ENCODE peak calls at places on chromosome 22, in nine cellular contexts. One of them, this sample, is unnamed.

GRCh38 chr22:44676441-44677298 is 25.3 kb upstream of the PRR5 start:
- DNase-seq in transverse colon: peak; percentile 77
- DNase-seq in right lobe of liver: no peak
- DNase-seq in left lung: peak; percentile 49
- DNase-seq in CD8-positive, alpha-beta memory T cell: no peak
- DNase-seq in stomach: peak; percentile 50
- DNase-seq in thoracic aorta: no peak
- DNase-seq in left ventricle myocardium inferior: no peak
- DNase-seq in HCT116: no peak
- DNase-seq in this sample: no peak

GRCh38 chr22:20918663-20919220 is 1.5 kb downstream of the CRKL start:
- DNase-seq in transverse colon: no peak
- DNase-seq in right lobe of liver: peak; percentile 66
- DNase-seq in left lung: no peak
- DNase-seq in CD8-positive, alpha-beta memory T cell: no peak
- DNase-seq in stomach: no peak
- DNase-seq in thoracic aorta: no peak
- DNase-seq in left ventricle myocardium inferior: no peak
- DNase-seq in HCT116: no peak
- DNase-seq in this sample: no peak

GRCh38 chr22:41401781-41402648 is 20.3 kb downstream of the TEF start:
- DNase-seq in transverse colon: peak; percentile 87
- DNase-seq in right lobe of liver: peak; percentile 93
- DNase-seq in left lung: peak; percentile 82
- DNase-seq in CD8-positive, alpha-beta memory T cell: no peak
- DNase-seq in stomach: peak; percentile 95
- DNase-seq in thoracic aorta: no peak
- DNase-seq in left ventricle myocardium inferior: peak; percentile 81
- DNase-seq in HCT116: no peak
- DNase-seq in this sample: no peak

GRCh38 chr22:46959369-46959768 is 196.9 kb downstream of the TBC1D22A start:
- DNase-seq in transverse colon: no peak
- DNase-seq in right lobe of liver: no peak
- DNase-seq in left lung: no peak
- DNase-seq in CD8-positive, alpha-beta memory T cell: no peak
- DNase-seq in stomach: no peak
- DNase-seq in thoracic aorta: no peak
- DNase-seq in left ventricle myocardium inferior: no peak
- DNase-seq in HCT116: no peak
- DNase-seq in this sample: no peak

GRCh38 chr22:41217553-41218157 is 12.5 kb downstream of the L3MBTL2 start:
- DNase-seq in transverse colon: peak; percentile 56
- DNase-seq in right lobe of liver: no peak
- DNase-seq in left lung: no peak
- DNase-seq in CD8-positive, alpha-beta memory T cell: peak; percentile 25
- DNase-seq in stomach: peak; percentile 42
- DNase-seq in thoracic aorta: no peak
- DNase-seq in left ventricle myocardium inferior: peak; percentile 80
- DNase-seq in HCT116: no peak
- DNase-seq in this sample: no peak

GRCh38 chr22:38347944-38348750 is 30.9 kb upstream of the CSNK1E start:
- DNase-seq in transverse colon: peak; percentile 32
- DNase-seq in right lobe of liver: no peak
- DNase-seq in left lung: no peak
- DNase-seq in CD8-positive, alpha-beta memory T cell: no peak
- DNase-seq in stomach: peak; percentile 17
- DNase-seq in thoracic aorta: no peak
- DNase-seq in left ventricle myocardium inferior: no peak
- DNase-seq in HCT116: no peak
- DNase-seq in this sample: no peak

GRCh38 chr22:25752615-25753214 is 10.7 kb downstream of the MYO18B start:
- DNase-seq in transverse colon: no peak
- DNase-seq in right lobe of liver: no peak
- DNase-seq in left lung: peak; percentile 76
- DNase-seq in CD8-positive, alpha-beta memory T cell: no peak
- DNase-seq in stomach: no peak
- DNase-seq in thoracic aorta: no peak
- DNase-seq in left ventricle myocardium inferior: no peak
- DNase-seq in HCT116: no peak
- DNase-seq in this sample: no peak

GRCh38 chr22:40215266-40215665 is 37.5 kb downstream of the TNRC6B start:
- DNase-seq in transverse colon: no peak
- DNase-seq in right lobe of liver: no peak
- DNase-seq in left lung: no peak
- DNase-seq in CD8-positive, alpha-beta memory T cell: no peak
- DNase-seq in stomach: peak; percentile 28
- DNase-seq in thoracic aorta: no peak
- DNase-seq in left ventricle myocardium inferior: peak; percentile 28
- DNase-seq in HCT116: no peak
- DNase-seq in this sample: no peak

GRCh38 chr22:34975721-34976120 is 90.2 kb upstream of the ISX start:
- DNase-seq in transverse colon: no peak
- DNase-seq in right lobe of liver: no peak
- DNase-seq in left lung: no peak
- DNase-seq in CD8-positive, alpha-beta memory T cell: no peak
- DNase-seq in stomach: no peak
- DNase-seq in thoracic aorta: no peak
- DNase-seq in left ventricle myocardium inferior: no peak
- DNase-seq in HCT116: no peak
- DNase-seq in this sample: no peak

GRCh38 chr22:42154731-42155543 is 24.3 kb upstream of the CYP2D6 start:
- DNase-seq in transverse colon: no peak
- DNase-seq in right lobe of liver: peak; percentile 73
- DNase-seq in left lung: no peak
- DNase-seq in CD8-positive, alpha-beta memory T cell: no peak
- DNase-seq in stomach: no peak
- DNase-seq in thoracic aorta: no peak
- DNase-seq in left ventricle myocardium inferior: no peak
- DNase-seq in HCT116: no peak
- DNase-seq in this sample: no peak

GRCh38 chr22:45381348-45381747 is 32.1 kb downstream of the SMC1B start:
- DNase-seq in transverse colon: no peak
- DNase-seq in right lobe of liver: no peak
- DNase-seq in left lung: no peak
- DNase-seq in CD8-positive, alpha-beta memory T cell: no peak
- DNase-seq in stomach: no peak
- DNase-seq in thoracic aorta: no peak
- DNase-seq in left ventricle myocardium inferior: no peak
- DNase-seq in HCT116: no peak
- DNase-seq in this sample: no peak

GRCh38 chr22:30238136-30238535 is 8.4 kb downstream of the LIF start:
- DNase-seq in transverse colon: no peak
- DNase-seq in right lobe of liver: no peak
- DNase-seq in left lung: no peak
- DNase-seq in CD8-positive, alpha-beta memory T cell: no peak
- DNase-seq in stomach: no peak
- DNase-seq in thoracic aorta: no peak
- DNase-seq in left ventricle myocardium inferior: no peak
- DNase-seq in HCT116: no peak
- DNase-seq in this sample: no peak

GRCh38 chr22:40463017-40463631 is 92.7 kb downstream of the SGSM3 start:
- DNase-seq in transverse colon: peak; percentile 27
- DNase-seq in right lobe of liver: no peak
- DNase-seq in left lung: no peak
- DNase-seq in CD8-positive, alpha-beta memory T cell: peak; percentile 57
- DNase-seq in stomach: no peak
- DNase-seq in thoracic aorta: no peak
- DNase-seq in left ventricle myocardium inferior: no peak
- DNase-seq in HCT116: no peak
- DNase-seq in this sample: no peak

GRCh38 chr22:44682556-44683168 is 19.3 kb upstream of the PRR5 start:
- DNase-seq in transverse colon: no peak
- DNase-seq in right lobe of liver: no peak
- DNase-seq in left lung: no peak
- DNase-seq in CD8-positive, alpha-beta memory T cell: no peak
- DNase-seq in stomach: no peak
- DNase-seq in thoracic aorta: no peak
- DNase-seq in left ventricle myocardium inferior: no peak
- DNase-seq in HCT116: no peak
- DNase-seq in this sample: no peak

GRCh38 chr22:22410121-22410520 is 98.4 kb downstream of the ZNF280B start:
- DNase-seq in transverse colon: peak; percentile 48
- DNase-seq in right lobe of liver: no peak
- DNase-seq in left lung: peak; percentile 78
- DNase-seq in CD8-positive, alpha-beta memory T cell: no peak
- DNase-seq in stomach: no peak
- DNase-seq in thoracic aorta: no peak
- DNase-seq in left ventricle myocardium inferior: peak; percentile 76
- DNase-seq in HCT116: no peak
- DNase-seq in this sample: no peak

GRCh38 chr22:29871684-29872083 is 11.3 kb upstream of the MTMR3 start:
- DNase-seq in transverse colon: no peak
- DNase-seq in right lobe of liver: peak; percentile 29
- DNase-seq in left lung: no peak
- DNase-seq in CD8-positive, alpha-beta memory T cell: no peak
- DNase-seq in stomach: no peak
- DNase-seq in thoracic aorta: no peak
- DNase-seq in left ventricle myocardium inferior: no peak
- DNase-seq in HCT116: no peak
- DNase-seq in this sample: no peak

GRCh38 chr22:33921576-33922181 is 1.4 kb upstream of the LARGE1 start:
- DNase-seq in transverse colon: peak; percentile 59
- DNase-seq in right lobe of liver: peak; percentile 76
- DNase-seq in left lung: peak; percentile 83
- DNase-seq in CD8-positive, alpha-beta memory T cell: peak; percentile 19
- DNase-seq in stomach: peak; percentile 64
- DNase-seq in thoracic aorta: no peak
- DNase-seq in left ventricle myocardium inferior: peak; percentile 68
- DNase-seq in HCT116: no peak
- DNase-seq in this sample: no peak

GRCh38 chr22:48488611-48489456 is 1338.8 kb downstream of the BRD1 start:
- DNase-seq in transverse colon: no peak
- DNase-seq in right lobe of liver: peak; percentile 35
- DNase-seq in left lung: peak; percentile 65
- DNase-seq in CD8-positive, alpha-beta memory T cell: no peak
- DNase-seq in stomach: no peak
- DNase-seq in thoracic aorta: no peak
- DNase-seq in left ventricle myocardium inferior: no peak
- DNase-seq in HCT116: no peak
- DNase-seq in this sample: no peak

DNA sequence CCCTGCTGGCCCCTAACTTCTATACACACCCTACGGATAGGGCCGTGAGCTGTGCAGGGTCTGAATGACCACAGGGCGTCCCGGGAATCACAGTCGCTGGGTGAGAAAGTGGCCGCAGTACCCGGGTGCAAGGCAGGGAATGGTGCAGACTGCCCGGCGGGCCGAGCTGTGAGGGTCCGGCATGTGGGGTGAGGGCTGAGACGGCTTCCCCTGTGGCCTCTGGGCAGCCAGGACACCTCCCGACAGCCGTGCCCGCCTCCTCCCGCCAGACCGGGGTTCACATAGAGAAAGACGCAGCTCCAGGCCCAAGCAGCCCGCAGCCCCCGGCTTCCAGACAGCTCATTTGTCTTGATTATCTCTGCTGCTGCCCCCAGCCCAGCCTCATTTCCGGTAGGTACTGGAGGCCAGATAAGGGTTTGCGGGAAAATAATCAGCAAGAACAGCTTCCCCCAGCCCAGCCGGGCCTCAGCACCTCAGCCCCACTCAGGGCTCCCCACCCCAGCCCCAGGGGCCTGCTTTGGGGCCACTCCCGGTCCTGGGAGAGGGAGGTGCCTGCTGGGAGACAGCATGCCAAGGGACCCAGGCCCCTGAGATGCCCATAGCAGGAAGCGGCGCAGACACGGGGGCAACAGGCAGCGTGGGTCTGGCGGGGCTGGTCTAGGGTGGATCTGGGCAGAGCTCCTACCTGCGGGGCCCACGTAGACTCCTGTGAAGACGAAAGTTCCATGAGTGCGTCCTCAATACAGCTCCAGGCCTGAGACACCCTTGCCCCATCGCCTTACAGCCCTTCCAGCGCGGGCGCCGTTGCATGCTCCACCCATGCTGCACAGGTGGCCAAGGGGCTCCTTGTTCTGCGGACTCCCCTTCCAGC is 123.1 kb downstream of the BRD1 start:
- DNase-seq in transverse colon: no peak
- DNase-seq in right lobe of liver: no peak
- DNase-seq in left lung: peak; percentile 64
- DNase-seq in CD8-positive, alpha-beta memory T cell: no peak
- DNase-seq in stomach: no peak
- DNase-seq in thoracic aorta: no peak
- DNase-seq in left ventricle myocardium inferior: no peak
- DNase-seq in HCT116: no peak
- DNase-seq in this sample: no peak
- H3K27me3 ChIP-seq in transverse colon: peaks cover 51% of the 10 kb centered on the region
- H3K27me3 ChIP-seq in right lobe of liver: no peaks in the 10 kb centered on the region
- H3K27me3 ChIP-seq in left lung: peaks cover 28% of the 10 kb centered on the region
- H3K27me3 ChIP-seq in CD8-positive, alpha-beta memory T cell: peaks cover 3% of the 10 kb centered on the region
- H3K27me3 ChIP-seq in stomach: peaks cover 79% of the 10 kb centered on the region
- H3K27me3 ChIP-seq in thoracic aorta: no peaks in the 10 kb centered on the region
- H3K27me3 ChIP-seq in left ventricle myocardium inferior: peaks cover 75% of the 10 kb centered on the region
- H3K27me3 ChIP-seq in HCT116: peaks cover 10% of the 10 kb centered on the region
- H3K27me3 ChIP-seq in this sample: no peaks in the 10 kb centered on the region

GRCh38 chr22:17919276-17920144 is 104.9 kb downstream of the MICAL3 start:
- DNase-seq in transverse colon: no peak
- DNase-seq in right lobe of liver: no peak
- DNase-seq in left lung: no peak
- DNase-seq in CD8-positive, alpha-beta memory T cell: no peak
- DNase-seq in stomach: no peak
- DNase-seq in thoracic aorta: no peak
- DNase-seq in left ventricle myocardium inferior: peak; percentile 63
- DNase-seq in HCT116: no peak
- DNase-seq in this sample: no peak
- H3K4me1 ChIP-seq in transverse colon: peaks cover 71% of the 10 kb centered on the region
- H3K4me1 ChIP-seq in right lobe of liver: peaks cover 4% of the 10 kb centered on the region
- H3K4me1 ChIP-seq in left lung: peaks cover 15% of the 10 kb centered on the region
- H3K4me1 ChIP-seq in CD8-positive, alpha-beta memory T cell: peaks cover 6% of the 10 kb centered on the region
- H3K4me1 ChIP-seq in stomach: peaks cover 65% of the 10 kb centered on the region
- H3K4me1 ChIP-seq in thoracic aorta: peaks cover 66% of the 10 kb centered on the region
- H3K4me1 ChIP-seq in left ventricle myocardium inferior: peaks cover 98% of the 10 kb centered on the region
- H3K4me1 ChIP-seq in HCT116: peaks cover 36% of the 10 kb centered on the region
- H3K4me1 ChIP-seq in this sample: peaks cover 12% of the 10 kb centered on the region

DNA sequence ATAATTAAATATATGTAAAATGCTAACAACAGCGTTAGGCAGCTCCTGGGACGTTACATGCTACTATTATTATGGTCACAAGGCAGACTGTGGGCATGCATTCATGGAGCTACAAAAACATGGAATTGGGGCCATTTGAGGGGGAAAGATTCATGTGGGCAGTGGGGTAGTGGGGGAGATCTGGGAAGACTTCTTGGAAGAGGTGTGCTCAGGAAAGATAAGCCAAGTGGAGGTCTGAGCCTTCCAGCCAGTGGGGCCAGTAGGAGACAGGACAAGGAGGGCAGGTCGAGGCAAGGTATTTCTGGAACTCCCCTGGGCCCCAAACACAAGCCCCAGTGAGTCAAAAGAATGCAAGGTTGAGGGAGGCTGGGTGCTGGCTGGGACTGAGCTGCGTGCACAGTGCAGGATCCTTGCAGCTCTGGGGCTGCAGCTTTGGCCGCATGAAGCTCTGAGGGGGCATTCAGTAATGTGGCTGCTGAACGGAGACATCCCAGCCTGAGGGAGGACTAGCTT is 35.4 kb downstream of the CYTH4 start:
- DNase-seq in transverse colon: no peak
- DNase-seq in right lobe of liver: no peak
- DNase-seq in left lung: peak; percentile 44
- DNase-seq in CD8-positive, alpha-beta memory T cell: no peak
- DNase-seq in stomach: no peak
- DNase-seq in thoracic aorta: no peak
- DNase-seq in left ventricle myocardium inferior: no peak
- DNase-seq in HCT116: no peak
- DNase-seq in this sample: no peak
- H3K4me3 ChIP-seq in transverse colon: no peak overlapping the region
- H3K4me3 ChIP-seq in right lobe of liver: no peak overlapping the region
- H3K4me3 ChIP-seq in left lung: no peak overlapping the region
- H3K4me3 ChIP-seq in CD8-positive, alpha-beta memory T cell: no peak overlapping the region
- H3K4me3 ChIP-seq in stomach: no peak overlapping the region
- H3K4me3 ChIP-seq in thoracic aorta: no peak overlapping the region
- H3K4me3 ChIP-seq in left ventricle myocardium inferior: no peak overlapping the region
- H3K4me3 ChIP-seq in HCT116: no peak overlapping the region
- H3K4me3 ChIP-seq in this sample: no peak overlapping the region

GRCh38 chr22:23576681-23577080 is 3.4 kb downstream of the IGLL1 start:
- DNase-seq in transverse colon: no peak
- DNase-seq in right lobe of liver: no peak
- DNase-seq in left lung: no peak
- DNase-seq in CD8-positive, alpha-beta memory T cell: no peak
- DNase-seq in stomach: no peak
- DNase-seq in thoracic aorta: no peak
- DNase-seq in left ventricle myocardium inferior: no peak
- DNase-seq in HCT116: no peak
- DNase-seq in this sample: no peak
- H3K27me3 ChIP-seq in transverse colon: no peaks in the 10 kb centered on the region
- H3K27me3 ChIP-seq in right lobe of liver: no peaks in the 10 kb centered on the region
- H3K27me3 ChIP-seq in left lung: no peaks in the 10 kb centered on the region
- H3K27me3 ChIP-seq in CD8-positive, alpha-beta memory T cell: no peaks in the 10 kb centered on the region
- H3K27me3 ChIP-seq in stomach: peaks cover 14% of the 10 kb centered on the region
- H3K27me3 ChIP-seq in thoracic aorta: no peaks in the 10 kb centered on the region
- H3K27me3 ChIP-seq in left ventricle myocardium inferior: peaks cover 34% of the 10 kb centered on the region
- H3K27me3 ChIP-seq in HCT116: no peaks in the 10 kb centered on the region
- H3K27me3 ChIP-seq in this sample: no peaks in the 10 kb centered on the region